ENCODE peak calls at places on chromosomes 2 and 18, in eight cellular contexts. J is right lobe of liver; S is Calu3; E is CD4-positive, alpha-beta T cell; Y is fibroblast of pulmonary artery; L is stomach; R is WTC11; C is epithelial cell of esophagus. G is an unnamed sample.

GRCh38 chr2:75224636-75225094 is 25.3 kb upstream of the TACR1 start:
- DNase-seq in J (no peak), L (no peak), R (no peak), Y (no peak), S (no peak), E (no peak), C (peak), G (no peak)

GRCh38 chr2:37781028-37781427 is 109.6 kb upstream of the CDC42EP3 start:
- DNase-seq in J (no peak), Y (peak), C (peak), S (no peak), R (no peak), L (no peak), E (no peak), G (no peak)

GRCh38 chr2:214830794-214831346 is 21.4 kb upstream of the BARD1 start:
- DNase-seq in R (no peak), S (no peak), E (no peak), L (no peak), Y (peak), J (no peak), C (peak), G (no peak)

GRCh38 chr18:74942319-74942910 is 266.5 kb downstream of the PTGR3 start:
- DNase-seq in E (peak), L (no peak), J (no peak), R (no peak), Y (no peak), C (no peak), S (no peak), G (no peak)

GRCh38 chr2:195697681-195698220 is 40.7 kb downstream of the SLC39A10 start:
- DNase-seq in J (no peak), S (no peak), Y (no peak), R (no peak), E (no peak), C (no peak), L (no peak), G (no peak)

GRCh38 chr2:230885467-230886130 is 20.9 kb downstream of the ITM2C start:
- DNase-seq in L (no peak), E (no peak), S (no peak), R (peak), J (no peak), C (no peak), Y (peak), G (no peak)

GRCh38 chr18:25326231-25327042 is 25.5 kb downstream of the ZNF521 start:
- DNase-seq in R (no peak), J (no peak), Y (no peak), L (no peak), C (no peak), S (no peak), E (no peak), G (no peak)

GRCh38 chr2:33518929-33519328 is 42.5 kb downstream of the RASGRP3 start:
- DNase-seq in R (no peak), L (no peak), Y (peak), S (no peak), C (peak), J (no peak), E (no peak), G (no peak)

GRCh38 chr2:101777337-101777736 is 79.8 kb downstream of the MAP4K4 start:
- DNase-seq in S (no peak), J (no peak), C (no peak), E (no peak), Y (no peak), R (no peak), L (no peak), G (no peak)

GRCh38 chr2:197205590-197206215 is 104.9 kb downstream of the ANKRD44 start:
- DNase-seq in L (peak), R (no peak), C (no peak), E (peak), S (no peak), J (no peak), Y (no peak), G (no peak)

GRCh38 chr2:37985333-37985732 is 60.2 kb downstream of the RMDN2 start:
- DNase-seq in Y (peak), S (no peak), C (peak), R (no peak), L (no peak), J (no peak), E (no peak), G (no peak)

GRCh38 chr2:33785201-33786106 is 186.4 kb upstream of the FAM98A start:
- DNase-seq in R (no peak), J (no peak), C (no peak), Y (no peak), L (no peak), S (no peak), E (no peak), G (no peak)

GRCh38 chr2:231708773-231709635 is 679 bp downstream of the PTMA start:
- DNase-seq in L (peak), S (peak), E (peak), C (peak), R (no peak), Y (peak), J (peak), G (no peak)

GRCh38 chr2:238203104-238203972 is at the start of gene ILKAP:
- DNase-seq in E (peak), R (peak), C (peak), L (peak), Y (peak), S (peak), J (peak), G (peak)
- TF ChIP-seq CTCF in E (no peak), R (no peak), C (no peak), L (no peak), Y (no peak), S (no peak), J (no peak), G (no peak)

GRCh38 chr2:72136933-72137497 is 10.6 kb downstream of the CYP26B1 start:
- DNase-seq in L (no peak), J (no peak), E (no peak), S (no peak), R (no peak), Y (no peak), C (no peak), G (no peak)

GRCh38 chr2:72138011-72138881 is 9.4 kb downstream of the CYP26B1 start:
- DNase-seq in R (no peak), E (no peak), C (no peak), Y (no peak), L (peak), J (peak), S (no peak), G (no peak)

GRCh38 chr2:72136349-72136748 is 11.3 kb downstream of the CYP26B1 start:
- DNase-seq in C (no peak), R (no peak), Y (no peak), J (no peak), L (no peak), S (no peak), E (no peak), G (no peak)

GRCh38 chr2:72138921-72139381 is 8.7 kb downstream of the CYP26B1 start:
- DNase-seq in L (no peak), J (peak), Y (no peak), E (no peak), S (no peak), R (no peak), C (no peak), G (no peak)

DNA sequence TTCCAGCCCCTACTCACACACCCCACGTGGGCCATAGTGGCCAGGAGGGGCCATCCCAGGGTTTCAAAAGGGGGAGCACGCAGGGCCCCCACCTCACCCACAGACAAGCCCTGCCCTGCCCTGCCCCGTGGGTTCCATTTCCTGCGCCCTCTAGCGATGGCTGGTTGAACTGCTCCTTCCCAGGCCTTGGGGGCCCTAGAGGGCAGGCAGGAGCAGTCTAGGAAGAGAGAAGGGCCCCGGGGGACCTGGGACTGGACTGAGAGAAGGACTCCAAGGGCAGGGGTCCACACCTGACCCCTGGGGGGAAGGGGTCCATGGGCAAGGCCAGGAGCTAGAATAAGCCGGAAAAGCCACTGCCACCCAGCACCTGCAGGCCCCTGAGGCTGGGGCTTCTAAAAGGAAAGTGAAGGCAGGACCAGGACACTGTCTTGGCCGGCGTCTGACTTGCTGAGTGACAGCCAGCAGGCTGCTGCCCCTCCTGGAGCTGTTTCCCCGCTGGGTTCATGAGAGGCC is 10.1 kb downstream of the CYP26B1 start:
- DNase-seq in E (peak), J (peak), S (peak), Y (peak), L (peak), C (peak), R (peak), G (no peak)
- TF ChIP-seq CTCF in E (peak), J (peak), S (peak), Y (peak), L (peak), C (peak), R (peak), G (peak)

GRCh38 chr2:74001781-74002514 is 17.2 kb downstream of the TET3 start:
- DNase-seq in C (no peak), S (no peak), J (no peak), R (no peak), L (no peak), E (no peak), Y (no peak), G (no peak)
- TF ChIP-seq CTCF in C (no peak), S (no peak), J (no peak), R (no peak), L (no peak), E (no peak), Y (no peak), G (no peak)

DNA sequence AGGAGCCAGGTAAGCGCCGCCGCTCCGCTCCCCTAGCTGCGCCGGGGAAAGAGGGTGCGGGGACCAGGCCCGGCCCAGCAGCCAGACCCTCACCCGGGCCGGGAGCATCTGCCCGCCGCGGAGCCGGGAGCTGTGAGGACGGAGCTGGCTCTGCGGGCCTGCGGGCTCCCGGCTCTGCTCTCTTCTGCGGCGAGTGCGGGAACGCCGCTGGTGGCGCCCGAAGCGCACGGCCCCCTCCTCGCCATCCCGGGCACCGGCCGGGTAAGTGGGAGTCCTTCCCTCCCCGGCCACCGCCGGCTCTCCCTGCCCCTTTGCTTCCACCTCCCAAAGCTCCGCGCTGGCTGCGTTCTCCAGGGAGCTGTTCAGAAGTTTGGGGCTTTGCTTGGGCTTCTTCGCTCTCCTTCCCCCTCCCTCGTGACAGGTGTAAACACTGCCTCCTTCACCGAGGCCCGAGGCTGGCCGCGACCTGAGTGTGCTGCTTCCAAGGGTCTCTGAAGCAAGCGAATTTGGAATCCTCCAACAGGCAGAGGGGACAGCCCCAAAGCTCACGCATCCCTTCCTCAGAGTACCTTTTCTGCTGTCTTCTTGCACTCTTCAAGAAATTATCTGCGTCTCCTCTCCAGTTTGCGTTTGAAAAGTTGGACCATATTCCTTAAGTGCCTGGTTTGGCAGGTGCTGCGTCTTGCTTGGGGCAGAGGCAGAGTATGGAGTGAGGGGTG is 635 bp downstream of the AFTPH start:
- DNase-seq in R (no peak), Y (peak), J (no peak), S (peak), C (peak), E (peak), L (peak), G (no peak)
- TF ChIP-seq CTCF in R (no peak), Y (no peak), J (no peak), S (no peak), C (no peak), E (no peak), L (no peak), G (no peak)

GRCh38 chr2:241815477-241816430 is 6.8 kb downstream of the NEU4 start:
- DNase-seq in R (no peak), J (no peak), E (no peak), C (no peak), Y (no peak), L (no peak), S (no peak), G (no peak)
- TF ChIP-seq CTCF in R (no peak), J (no peak), E (no peak), C (no peak), Y (no peak), L (no peak), S (no peak), G (no peak)

DNA sequence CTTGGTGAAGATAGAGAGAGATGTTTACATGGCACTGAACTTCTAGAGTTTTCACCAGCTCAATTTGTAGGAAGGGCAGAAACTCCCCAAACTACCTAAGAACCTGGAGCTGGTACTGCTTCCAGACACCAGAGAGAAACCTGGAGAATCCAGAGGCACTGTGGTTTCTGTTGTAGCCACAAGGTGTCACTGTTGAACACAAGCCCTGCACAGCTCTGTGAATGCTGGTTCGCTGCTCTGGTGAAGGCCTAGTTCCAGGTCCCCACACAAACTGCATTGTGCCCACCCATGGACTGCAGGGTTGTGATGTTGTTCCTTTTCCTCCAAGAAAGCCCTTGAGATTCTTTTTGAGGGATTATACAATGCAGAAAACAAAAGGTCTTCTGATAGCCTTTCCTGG is 150.5 kb upstream of the HS6ST1 start:
- DNase-seq in J (no peak), L (no peak), C (no peak), S (no peak), R (no peak), Y (no peak), E (no peak), G (peak)
- TF ChIP-seq CTCF in J (peak), L (no peak), C (peak), S (peak), R (peak), Y (peak), E (no peak), G (peak)